ENCODE peak calls at places on chromosomes 16 and 17, in four cellular contexts. X is H1, O is H9, Z is A549. T is an unnamed sample. For H3K9me3, the result is how much of the 10 kb centered on the place peaks cover.

GRCh38 chr17:36470499-36470898 is 16.0 kb upstream of the ZNHIT3 start:
- DNase-seq in X (no peak), O (no peak), Z (no peak), T (peak)

GRCh38 chr17:64950871-64951270 is 31.6 kb upstream of the LRRC37A3 start:
- DNase-seq in X (no peak), O (no peak), Z (no peak), T (no peak)

GRCh38 chr16:77674888-77675287 is 47.4 kb upstream of the NUDT7 start:
- DNase-seq in X (no peak), O (no peak), Z (no peak), T (no peak)

GRCh38 chr16:65122974-65123845 is 1.3 kb upstream of the CDH11 start:
- DNase-seq in X (no peak), O (peak), Z (no peak), T (no peak)

GRCh38 chr17:75152523-75152922 is 1.8 kb downstream of the JPT1 start:
- DNase-seq in X (no peak), O (no peak), Z (no peak), T (no peak)

GRCh38 chr17:29352146-29352545 is 38.0 kb upstream of the TAOK1 start:
- DNase-seq in X (no peak), O (no peak), Z (no peak), T (no peak)

GRCh38 chr17:65074778-65075250 is 18.3 kb upstream of the GNA13 start:
- DNase-seq in X (no peak), O (no peak), Z (peak), T (no peak)

GRCh38 chr17:62708587-62708986 is 81.1 kb downstream of the MRC2 start:
- DNase-seq in X (no peak), O (peak), Z (peak), T (no peak)

GRCh38 chr16:27303256-27304100 is 10.3 kb upstream of the IL4R start:
- DNase-seq in X (no peak), O (no peak), Z (no peak), T (no peak)

GRCh38 chr17:77887464-77888241 is 70.8 kb upstream of the TNRC6C start:
- DNase-seq in X (no peak), O (no peak), Z (peak), T (no peak)

GRCh38 chr16:56736476-56736875 is 6.5 kb downstream of the NUP93 start:
- DNase-seq in X (no peak), O (no peak), Z (no peak), T (no peak)

GRCh38 chr17:29933379-29933778 is 3.4 kb upstream of the SSH2 start:
- DNase-seq in X (no peak), O (peak), Z (peak), T (no peak)

GRCh38 chr17:75783803-75784472 is 668 bp upstream of the UNK start:
- DNase-seq in X (peak), O (no peak), Z (no peak), T (no peak)

GRCh38 chr16:71954699-71955195 is 45.5 kb downstream of the PKD1L3 start:
- DNase-seq in X (no peak), O (no peak), Z (no peak), T (no peak)

GRCh38 chr16:53781023-53781605 is 77.2 kb downstream of the FTO start:
- DNase-seq in X (no peak), O (no peak), Z (peak), T (no peak)

GRCh38 chr16:11497851-11498289 is 88.8 kb downstream of the LITAF start:
- DNase-seq in X (no peak), O (no peak), Z (peak), T (no peak)

GRCh38 chr17:44353656-44354331 is 8.7 kb downstream of the GRN start:
- DNase-seq in X (peak), O (peak), Z (no peak), T (no peak)

GRCh38 chr16:69709456-69710084 is 16.8 kb downstream of the NQO1 start:
- DNase-seq in X (peak), O (no peak), Z (peak), T (peak)

GRCh38 chr16:55543470-55543869 is 23.0 kb upstream of the CAPNS2 start:
- DNase-seq in X (no peak), O (no peak), Z (peak), T (no peak)

GRCh38 chr17:4535667-4536258 is 19.4 kb downstream of the MYBBP1A start:
- DNase-seq in X (no peak), O (no peak), Z (no peak), T (no peak)

GRCh38 chr16:57807968-57808528 is 5.8 kb upstream of the KIFC3 start:
- DNase-seq in X (peak), O (peak), Z (peak), T (peak)

GRCh38 chr17:79830303-79830702 is 8.9 kb downstream of the CBX4 start:
- DNase-seq in X (no peak), O (peak), Z (no peak), T (peak)

GRCh38 chr17:32520737-32521399 is 34.1 kb downstream of the CDK5R1 start:
- DNase-seq in X (no peak), O (no peak), Z (no peak), T (no peak)

GRCh38 chr16:1309888-1310831 is 724 bp downstream of the UBE2I start:
- DNase-seq in X (no peak), O (no peak), Z (no peak), T (peak)

GRCh38 chr17:78401246-78401645 is 22.8 kb downstream of the PGS1 start:
- DNase-seq in X (no peak), O (no peak), Z (no peak), T (no peak)

GRCh38 chr16:65523258-65523950 is 401.5 kb upstream of the CDH11 start:
- DNase-seq in X (no peak), O (no peak), Z (no peak), T (no peak)

GRCh38 chr17:8292639-8293395 is 2.4 kb downstream of the SLC25A35 start:
- DNase-seq in X (no peak), O (no peak), Z (no peak), T (peak)

GRCh38 chr17:20010099-20010863 is 1.1 kb downstream of the SPECC1 start:
- DNase-seq in X (no peak), O (peak), Z (peak), T (no peak)

GRCh38 chr17:33520404-33521032 is 227.4 kb upstream of the ASIC2 start:
- DNase-seq in X (peak), O (peak), Z (peak), T (peak)

GRCh38 chr16:85349413-85350145 is 237.3 kb upstream of the CIBAR2 start:
- DNase-seq in X (no peak), O (no peak), Z (no peak), T (no peak)

GRCh38 chr17:7403043-7403901 is 625 bp downstream of the TMEM256 start:
- DNase-seq in X (peak), O (no peak), Z (peak), T (peak)

GRCh38 chr16:2905241-2905987 is 6.3 kb upstream of the FLYWCH1 start:
- DNase-seq in X (peak), O (peak), Z (peak), T (peak)

GRCh38 chr16:1468456-1468855 is 6.4 kb downstream of the CLCN7 start:
- DNase-seq in X (peak), O (no peak), Z (no peak), T (no peak)

GRCh38 chr16:8630205-8630953 is 8.9 kb downstream of the METTL22 start:
- DNase-seq in X (no peak), O (no peak), Z (no peak), T (no peak)

DNA sequence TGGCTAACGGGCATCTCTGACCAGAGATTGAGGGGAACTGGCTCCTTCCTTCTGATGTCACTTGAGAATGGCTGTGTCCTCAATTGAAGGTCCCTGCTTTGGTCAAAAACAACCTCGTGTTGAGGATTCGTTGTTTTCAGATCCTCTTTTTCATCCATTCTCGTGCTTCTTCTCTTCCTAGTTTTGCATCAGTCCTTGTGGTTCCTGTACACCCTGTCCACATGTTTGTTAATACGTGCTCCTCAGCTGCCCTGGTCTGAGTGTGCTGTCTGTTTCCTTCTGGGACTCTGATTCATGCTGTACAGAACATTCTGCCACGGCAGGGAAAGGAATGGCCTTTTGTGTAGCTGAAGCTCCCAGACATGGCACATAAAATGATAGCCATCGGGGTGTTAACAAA is 863.2 kb upstream of the GOT2 start:
- DNase-seq in X (no peak), O (no peak), Z (no peak), T (no peak)
- H3K4me2 ChIP-seq in X (no peak), O (no peak), Z (no peak), T (no peak)

GRCh38 chr16:60744198-60744597 is 1292.0 kb downstream of the CDH8 start:
- DNase-seq in X (no peak), O (no peak), Z (no peak), T (no peak)
- H3K9me3 ChIP-seq in X (under half), O (under half), Z (under half), T (under half)

GRCh38 chr16:81713295-81713772 is 65.8 kb upstream of the PLCG2 start:
- DNase-seq in X (no peak), O (no peak), Z (peak), T (no peak)
- H3K4me2 ChIP-seq in X (no peak), O (no peak), Z (no peak), T (no peak)

GRCh38 chr17:15945493-15946209 is 721 bp downstream of the ADORA2B start:
- DNase-seq in X (peak), O (no peak), Z (no peak), T (no peak)

GRCh38 chr17:15946611-15947120 is 1.7 kb downstream of the ADORA2B start:
- DNase-seq in X (no peak), O (no peak), Z (no peak), T (no peak)

GRCh38 chr17:15947976-15948752 is 3.2 kb downstream of the ADORA2B start:
- DNase-seq in X (no peak), O (no peak), Z (no peak), T (no peak)

GRCh38 chr17:15944720-15945492 is at the start of gene ADORA2B:
- DNase-seq in X (peak), O (peak), Z (peak), T (no peak)

DNA sequence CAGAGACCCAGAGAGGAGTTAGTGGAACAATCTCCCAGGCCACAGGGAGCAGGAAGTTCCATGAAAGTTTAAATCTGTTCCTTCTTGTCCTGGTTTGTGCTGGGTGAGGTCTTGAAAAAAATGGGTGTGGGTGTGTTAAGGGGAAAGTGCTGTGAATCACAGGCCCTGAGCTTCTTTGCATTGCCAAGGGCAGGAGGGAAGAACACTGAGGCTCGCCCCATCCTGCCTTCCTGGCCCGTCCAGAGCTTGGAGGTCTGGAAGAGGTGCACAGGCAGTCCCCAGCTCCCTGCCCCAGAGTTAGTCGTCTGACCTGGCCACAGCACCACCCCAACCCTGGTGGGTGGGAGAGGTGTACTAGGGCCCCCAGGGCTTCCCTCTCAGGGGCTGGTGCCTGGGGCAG is 2.4 kb downstream of the ADORA2B start:
- DNase-seq in X (no peak), O (no peak), Z (no peak), T (no peak)
- H3K9me3 ChIP-seq in X (under half), O (under half), Z (under half), T (under half)

GRCh38 chr16:49822649-49823370 is 33.1 kb downstream of the ZNF423 start:
- DNase-seq in X (no peak), O (no peak), Z (no peak), T (no peak)
- H3K4me2 ChIP-seq in X (no peak), O (no peak), Z (no peak), T (no peak)

GRCh38 chr17:83118071-83118841 is 38.8 kb downstream of the METRNL start:
- DNase-seq in X (no peak), O (no peak), Z (no peak), T (no peak)
- H3K9me3 ChIP-seq in X (under half), O (under half), Z (under half), T (under half)

GRCh38 chr16:66735891-66736290 is 15.5 kb downstream of the DYNC1LI2 start:
- DNase-seq in X (no peak), O (no peak), Z (no peak), T (no peak)
- H3K4me2 ChIP-seq in X (no peak), O (no peak), Z (peak), T (no peak)

GRCh38 chr17:22512506-22512905 is 820.2 kb downstream of the KCNJ18 start:
- DNase-seq in X (no peak), O (no peak), Z (no peak), T (no peak)
- H3K9me3 ChIP-seq in X (under half), O (half or more), Z (under half), T (under half)

DNA sequence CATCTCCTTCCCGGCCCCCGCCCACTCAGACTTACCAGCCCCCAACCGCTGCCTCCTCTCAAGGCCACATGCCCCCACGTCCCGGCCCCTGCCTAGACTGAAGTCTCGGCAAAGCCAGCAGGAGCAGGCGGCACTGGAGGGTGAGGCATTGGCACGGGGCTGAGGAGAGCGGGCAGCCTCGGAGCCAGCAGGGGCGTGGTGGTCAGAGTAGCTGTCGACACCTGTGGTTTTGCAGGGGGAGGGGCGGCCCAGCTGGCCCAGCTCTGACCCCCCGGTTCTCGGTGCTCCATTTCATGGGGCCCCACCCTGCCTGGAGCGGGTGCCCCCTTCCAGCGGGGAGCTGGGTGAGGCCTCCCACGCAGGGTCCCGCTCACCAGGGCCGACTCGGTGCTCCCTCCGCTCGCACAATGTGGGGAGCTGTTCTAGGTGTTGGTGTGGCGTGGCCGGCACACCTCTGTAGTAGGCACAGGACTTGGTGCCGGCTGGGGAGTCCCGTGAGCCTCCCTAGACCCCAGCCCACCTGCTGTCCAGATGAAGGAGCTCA is 4.7 kb downstream of the CDH15 start:
- DNase-seq in X (peak), O (no peak), Z (no peak), T (no peak)
- H3K4me2 ChIP-seq in X (no peak), O (no peak), Z (no peak), T (no peak)

T was measured in Karpas-422.